ENCODE peak calls at places on chromosomes 6 and 20, in seven cellular contexts. Y is activated naive CD8-positive, alpha-beta T cell treated with anti-CD3 and anti-CD28 coated beads for 36 hours; A is HFFc6; X is nucleus accumbens; H is hepatocyte; D is cardiac fibroblast; S is stimulated activated CD4-positive, alpha-beta T cell treated with anti-CD3 and anti-CD28 coated beads, TNF-alpha, amount 100 ng/mL, for 48 hours. I is an unnamed sample.

GRCh38 chr6:121584591-121585369 is 149.3 kb downstream of the GJA1 start:
- DNase-seq in A (peak), D (peak), H (no peak), Y (no peak), X (no peak), S (no peak), I (peak)

GRCh38 chr20:45892828-45893500 is 1.8 kb downstream of the CTSA start:
- DNase-seq in D (no peak), A (no peak), H (peak), Y (no peak), X (no peak), S (no peak), I (no peak)

GRCh38 chr6:132365319-132365907 is 35.9 kb downstream of the MOXD1 start:
- DNase-seq in D (no peak), H (no peak), S (no peak), A (no peak), X (no peak), Y (peak), I (no peak)

GRCh38 chr6:16700202-16700997 is 60.9 kb downstream of the ATXN1 start:
- DNase-seq in X (peak), H (no peak), A (no peak), Y (peak), S (no peak), D (no peak), I (peak)

GRCh38 chr20:49426873-49427272 is 55.6 kb downstream of the KCNB1 start:
- DNase-seq in S (no peak), H (no peak), A (no peak), Y (no peak), X (no peak), D (no peak), I (no peak)

GRCh38 chr20:5353624-5354496 is 37.1 kb upstream of the PROKR2 start:
- DNase-seq in S (no peak), X (no peak), D (peak), H (peak), A (peak), Y (no peak), I (no peak)

GRCh38 chr20:17849901-17850673 is 118.5 kb downstream of the SNX5 start:
- DNase-seq in X (no peak), S (no peak), D (peak), H (peak), A (peak), Y (no peak), I (no peak)

GRCh38 chr6:100493206-100493888 is 28.6 kb upstream of the SIM1 start:
- DNase-seq in S (no peak), X (no peak), A (no peak), Y (no peak), D (no peak), H (peak), I (no peak)

GRCh38 chr6:88958842-88959241 is 4.6 kb downstream of the RNGTT start:
- DNase-seq in S (no peak), Y (no peak), D (no peak), A (no peak), X (no peak), H (no peak), I (no peak)

GRCh38 chr20:62358728-62359490 is 8.2 kb downstream of the LAMA5 start:
- DNase-seq in X (no peak), H (peak), S (no peak), A (no peak), Y (no peak), D (no peak), I (no peak)

GRCh38 chr20:62599216-62600110 is 42.8 kb upstream of the SLCO4A1 start:
- DNase-seq in Y (no peak), A (no peak), S (no peak), X (no peak), H (no peak), D (no peak), I (no peak)